ENCODE peak calls at places on chromosomes 5 and 9, in four cellular contexts. K, B, G and H are unnamed samples.

GRCh38 chr9:5708414-5708813 is 79.5 kb downstream of the RIC1 start:
- DNase-seq in K (peak; percentile 20), B (no peak), G (no peak), H (no peak)

GRCh38 chr5:137223324-137224295 is 275.5 kb downstream of the SPOCK1 start:
- DNase-seq in K (no peak), B (no peak), G (no peak), H (no peak)

GRCh38 chr5:116938488-116938887 is 363.9 kb upstream of the SEMA6A start:
- DNase-seq in K (peak; percentile 82), B (no peak), G (peak; percentile 70), H (peak; percentile 88)

GRCh38 chr5:146947181-146947941 is 68.8 kb upstream of the PPP2R2B start:
- DNase-seq in K (peak; percentile 47), B (peak; percentile 4), G (no peak), H (no peak)

GRCh38 chr5:167835146-167835545 is 456.3 kb upstream of the WWC1 start:
- DNase-seq in K (no peak), B (no peak), G (no peak), H (no peak)

GRCh38 chr5:138972836-138973235 is 97.7 kb upstream of the LRRTM2 start:
- DNase-seq in K (peak; percentile 42), B (no peak), G (no peak), H (no peak)

GRCh38 chr5:173483160-173483559 is 133.3 kb downstream of the BOD1 start:
- DNase-seq in K (no peak), B (no peak), G (no peak), H (no peak)

GRCh38 chr9:126805546-126806262 is 864 bp downstream of the ZBTB43 start:
- DNase-seq in K (peak; percentile 69), B (peak; percentile 39), G (no peak), H (no peak)

GRCh38 chr9:82797539-82797938 is 265.4 kb downstream of the RASEF start:
- DNase-seq in K (no peak), B (no peak), G (no peak), H (no peak)

GRCh38 chr9:75454043-75454442 is 365.7 kb downstream of the OSTF1 start:
- DNase-seq in K (no peak), B (no peak), G (no peak), H (no peak)
- H2BK15ac ChIP-seq in K (no peak overlapping the region), B (no peak overlapping the region), G (no peak overlapping the region), H (no peak overlapping the region)

DNA sequence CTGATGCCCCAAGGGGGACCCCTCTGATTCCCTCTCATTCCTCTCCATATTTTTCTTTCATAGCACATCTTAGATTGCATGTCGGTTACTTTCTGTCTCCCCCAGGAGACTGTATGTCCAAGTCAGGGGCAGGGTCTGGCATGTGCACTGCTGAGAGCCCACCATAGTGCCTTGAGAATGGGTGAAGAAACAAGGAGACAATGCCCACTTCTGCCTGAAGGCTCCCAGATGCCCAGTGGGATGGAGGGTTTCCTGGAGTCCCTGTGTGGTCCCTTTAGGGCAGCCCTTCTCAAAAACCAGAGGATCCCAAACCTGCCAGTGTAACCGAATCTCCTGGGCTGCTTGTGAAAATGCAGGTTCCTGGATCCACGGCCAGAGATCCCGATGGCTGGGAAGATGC is 126.5 kb upstream of the LARP1 start:
- DNase-seq in K (no peak), B (no peak), G (no peak), H (no peak)
- H3K56ac ChIP-seq in K (no peak overlapping the region), B (no peak overlapping the region), G (no peak overlapping the region), H (no peak overlapping the region)

DNA sequence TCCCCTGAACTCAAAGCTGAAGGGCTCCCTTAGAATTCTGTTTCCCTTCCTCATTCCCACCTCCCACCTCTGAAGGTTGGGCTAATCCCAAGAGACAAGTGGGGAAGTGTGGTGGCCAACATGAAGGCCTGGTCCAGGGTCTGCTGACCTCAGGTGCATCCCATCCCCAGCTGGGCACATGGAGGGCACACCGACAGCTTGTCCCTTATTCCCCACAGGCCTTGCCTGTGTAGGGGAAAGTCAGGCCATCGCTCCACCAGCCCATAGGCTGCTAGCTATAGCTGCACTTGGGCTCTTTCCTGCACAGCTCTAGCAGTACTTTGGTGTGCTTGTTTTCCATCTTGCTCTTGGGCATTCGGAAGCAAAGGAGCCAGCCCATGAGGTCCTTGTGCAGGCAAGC is 247.7 kb downstream of the CDH12 start:
- DNase-seq in K (no peak), B (no peak), G (no peak), H (no peak)
- H3K4me1 ChIP-seq in K (no peaks in the 10 kb centered on the region), B (no peaks in the 10 kb centered on the region), G (no peaks in the 10 kb centered on the region), H (no peaks in the 10 kb centered on the region)

GRCh38 chr9:78150983-78151356 is 84.9 kb upstream of the CEP78 start:
- DNase-seq in K (no peak), B (no peak), G (no peak), H (no peak)

GRCh38 chr9:78149738-78150291 is 86.1 kb upstream of the CEP78 start:
- DNase-seq in K (no peak), B (no peak), G (no peak), H (no peak)

GRCh38 chr9:78144663-78145377 is 91.1 kb upstream of the CEP78 start:
- DNase-seq in K (no peak), B (no peak), G (no peak), H (no peak)

GRCh38 chr9:78146241-78146640 is 89.6 kb upstream of the CEP78 start:
- DNase-seq in K (no peak), B (peak; percentile 34), G (no peak), H (no peak)

GRCh38 chr9:78150312-78150982 is 85.4 kb upstream of the CEP78 start:
- DNase-seq in K (no peak), B (no peak), G (no peak), H (no peak)
- H2BK15ac ChIP-seq in K (no peak overlapping the region), B (no peak overlapping the region), G (no peak overlapping the region), H (no peak overlapping the region)

DNA sequence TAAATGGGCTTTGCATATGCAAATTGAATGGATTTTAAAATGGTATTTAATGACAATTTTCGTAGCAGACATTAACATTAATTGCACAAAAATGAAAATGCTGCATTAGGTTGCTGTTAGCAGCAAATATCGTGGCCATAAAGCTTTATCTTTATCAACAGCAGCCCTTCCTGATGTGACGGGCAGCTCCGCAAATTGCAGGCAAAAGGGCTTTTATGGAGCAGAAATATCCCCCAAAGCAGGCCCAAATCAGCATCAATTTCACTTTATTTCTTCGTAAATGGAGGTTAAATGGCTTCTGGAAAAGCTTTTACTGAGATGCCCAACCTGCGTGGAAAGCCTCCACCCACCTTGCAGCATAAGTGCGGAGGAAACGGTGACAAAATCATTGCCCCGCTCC is 78.0 kb upstream of the BARHL1 start:
- DNase-seq in K (no peak), B (no peak), G (no peak), H (no peak)
- H3K56ac ChIP-seq in K (peak overlapping the region; percentile 18), B (no peak overlapping the region), G (no peak overlapping the region), H (no peak overlapping the region)

DNA sequence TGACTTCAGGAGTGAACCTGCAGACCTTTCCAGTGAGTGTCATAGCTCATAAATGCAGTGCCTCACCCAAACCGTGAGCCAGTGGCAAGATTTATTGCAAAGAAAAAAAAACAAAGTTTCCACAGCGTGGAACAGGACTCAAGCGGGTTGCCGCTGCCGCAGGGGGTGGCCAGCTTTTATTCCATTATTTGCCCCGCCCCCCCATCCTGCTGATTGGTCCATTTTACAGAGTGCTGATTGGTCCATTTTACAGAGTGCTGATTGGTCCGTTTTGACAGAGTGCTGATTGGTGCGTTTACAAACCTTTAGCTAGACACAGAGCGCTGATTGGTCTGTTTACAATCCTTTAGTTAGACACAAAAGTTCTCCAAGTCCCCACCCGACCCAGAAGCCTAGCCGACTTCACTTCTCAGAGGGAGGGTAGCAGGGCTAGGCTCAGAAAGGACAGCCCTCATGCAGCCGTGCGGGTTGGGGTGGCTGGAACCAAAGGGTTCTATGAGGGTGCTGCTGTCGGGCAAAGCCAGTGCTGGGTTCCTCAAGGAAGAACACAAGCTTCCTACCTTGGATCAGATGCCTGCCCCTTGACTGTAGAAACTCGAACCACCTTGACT is 9.2 kb upstream of the RNF130 start:
- DNase-seq in K (no peak), B (no peak), G (no peak), H (no peak)
- H3K4me1 ChIP-seq in K (peaks cover 24% of the 10 kb centered on the region), B (no peaks in the 10 kb centered on the region), G (peaks cover 27% of the 10 kb centered on the region), H (peaks cover 17% of the 10 kb centered on the region)

GRCh38 chr9:134825025-134825424 is 55.6 kb upstream of the FCN2 start:
- DNase-seq in K (no peak), B (no peak), G (no peak), H (no peak)
- H2BK15ac ChIP-seq in K (no peak overlapping the region), B (no peak overlapping the region), G (no peak overlapping the region), H (no peak overlapping the region)